ENCODE peak calls at places on chromosomes 11 and 22, in five cellular contexts. U is posterior cingulate gyrus; W is NCI-H1092; N is activated T-helper 1 cell treated with anti-CD3 and anti-CD28 coated beads, Interleukin-12 subunit alpha, Interleukin-12 subunit beta, Interleukin-2, Interleukin-4 antibody, amounts not matched to agents 30 ng/mL and 10 ng/mL and 1 ng/mL, durations not matched to agents 14 hours and 24 hours and 36 hours; M is NCI-H1417. O is an unnamed sample.

GRCh38 chr11:88345408-88345807 is 7.9 kb upstream of the CTSC start:
- DNase-seq in U (no peak), N (no peak), W (no peak), M (no peak), O (peak)

GRCh38 chr11:117179048-117179999 is 781 bp downstream of the SIDT2 start:
- DNase-seq in N (peak), U (peak), M (no peak), W (no peak), O (no peak)

GRCh38 chr11:112345708-112346107 is 85.0 kb upstream of the PLET1 start:
- DNase-seq in U (no peak), M (peak), W (peak), N (no peak), O (no peak)

GRCh38 chr11:133821776-133822175 is 23.5 kb downstream of the SPATA19 start:
- DNase-seq in W (peak), N (no peak), M (peak), U (peak), O (no peak)

GRCh38 chr11:64844330-64845124 is at the start of gene CDC42BPG:
- DNase-seq in N (peak), W (peak), M (peak), U (no peak), O (peak)

GRCh38 chr11:69372589-69373250 is 78.8 kb downstream of the MYEOV start:
- DNase-seq in U (no peak), N (no peak), M (no peak), W (no peak), O (no peak)

GRCh38 chr11:77381749-77382693 is 80.5 kb upstream of the GDPD4 start:
- DNase-seq in U (no peak), W (no peak), M (no peak), N (no peak), O (peak)

GRCh38 chr11:47355283-47356128 is 3.0 kb upstream of the MYBPC3 start:
- DNase-seq in M (peak), W (peak), N (no peak), U (peak), O (peak)

GRCh38 chr22:19937616-19938473 is 3.7 kb upstream of the COMT start:
- DNase-seq in U (no peak), N (no peak), M (no peak), W (no peak), O (peak)

GRCh38 chr22:44549701-44550100 is 51.7 kb upstream of the RTL6 start:
- DNase-seq in N (no peak), U (no peak), W (no peak), M (no peak), O (no peak)

GRCh38 chr11:66328307-66329144 is 7.7 kb downstream of the RIN1 start:
- DNase-seq in W (peak), M (peak), U (peak), N (peak), O (peak)

GRCh38 chr11:11976476-11977187 is 31.8 kb downstream of the DKK3 start:
- DNase-seq in U (no peak), W (no peak), N (no peak), M (no peak), O (no peak)

GRCh38 chr11:10382518-10382917 is 72.5 kb upstream of the AMPD3 start:
- DNase-seq in W (no peak), U (no peak), N (no peak), M (no peak), O (no peak)

GRCh38 chr11:9002920-9003572 is 755 bp downstream of the NRIP3 start:
- DNase-seq in M (no peak), U (no peak), N (no peak), W (no peak), O (no peak)

GRCh38 chr11:57978686-57979531 is 44.8 kb upstream of the OR9Q1 start:
- DNase-seq in W (no peak), M (no peak), U (no peak), N (no peak), O (peak)

GRCh38 chr22:34688825-34689224 is 377.1 kb upstream of the ISX start:
- DNase-seq in U (no peak), W (no peak), M (no peak), N (no peak), O (no peak)

GRCh38 chr11:126012852-126013251 is 49.8 kb downstream of the CDON start:
- DNase-seq in N (no peak), W (no peak), U (no peak), M (no peak), O (no peak)

GRCh38 chr11:69348414-69349235 is 54.7 kb downstream of the MYEOV start:
- DNase-seq in M (no peak), W (no peak), U (no peak), N (no peak), O (no peak)

GRCh38 chr11:130442728-130443127 is 5.7 kb upstream of the ADAMTS15 start:
- DNase-seq in N (no peak), W (no peak), M (no peak), U (peak), O (peak)

GRCh38 chr11:93216511-93217121 is 18.8 kb upstream of the SLC36A4 start:
- DNase-seq in N (no peak), M (peak), W (peak), U (no peak), O (no peak)

GRCh38 chr11:111540114-111540920 is at the start of gene LAYN:
- DNase-seq in W (peak), U (peak), N (peak), M (no peak), O (no peak)

GRCh38 chr22:50656122-50657070 is 16.2 kb upstream of the SHANK3 start:
- DNase-seq in M (no peak), U (no peak), W (no peak), N (no peak), O (peak)

GRCh38 chr11:121575250-121575962 is 122.6 kb upstream of the SORL1-AS1 start:
- DNase-seq in U (peak), W (no peak), N (no peak), M (no peak), O (peak)

GRCh38 chr11:110168404-110168803 is 75.2 kb downstream of the ZC3H12C start:
- DNase-seq in U (no peak), M (no peak), N (no peak), W (no peak), O (no peak)

GRCh38 chr11:10407749-10408472 is 47.2 kb upstream of the AMPD3 start:
- DNase-seq in U (no peak), W (no peak), M (no peak), N (no peak), O (no peak)

GRCh38 chr11:69928124-69928523 is 108.9 kb upstream of the FGF3 start:
- DNase-seq in M (no peak), N (no peak), W (no peak), U (peak), O (no peak)

O was measured in amniotic epithelial cell.